ENCODE peak calls at places on chromosomes 2 and 18, in five cellular contexts. U is HCT116, H is left lung, C is psoas muscle, M is cardiac muscle cell. E is an unnamed sample. For H3K4me1, the result is how much of the 10 kb centered on the place peaks cover.

GRCh38 chr2:10331033-10331701 is 28.5 kb downstream of the HPCAL1 start:
- DNase-seq in C (peak), M (no peak), U (peak), H (peak), E (no peak)

GRCh38 chr2:24919977-24920812 is at the start of gene ADCY3:
- DNase-seq in C (peak), U (no peak), H (peak), M (peak), E (no peak)

GRCh38 chr2:190695739-190696138 is 46.9 kb downstream of the NAB1 start:
- DNase-seq in H (no peak), C (no peak), U (no peak), M (peak), E (no peak)

GRCh38 chr2:205655775-205656425 is 26.4 kb upstream of the NRP2 start:
- DNase-seq in U (no peak), C (no peak), H (no peak), M (no peak), E (no peak)

GRCh38 chr2:239765076-239765845 is 259.9 kb downstream of the NDUFA10 start:
- DNase-seq in H (no peak), M (no peak), U (no peak), C (no peak), E (no peak)

GRCh38 chr2:157438907-157439791 is 4.7 kb downstream of the CYTIP start:
- DNase-seq in U (no peak), H (no peak), C (no peak), M (peak), E (no peak)

GRCh38 chr2:220885593-220885992 is 686.5 kb downstream of the EPHA4 start:
- DNase-seq in M (no peak), U (no peak), H (no peak), C (no peak), E (no peak)

GRCh38 chr2:234411793-234412192 is 85.1 kb downstream of the ARL4C start:
- DNase-seq in M (no peak), H (no peak), C (no peak), U (no peak), E (no peak)

GRCh38 chr18:3429121-3429520 is 20.9 kb upstream of the TGIF1 start:
- DNase-seq in C (no peak), U (no peak), H (no peak), M (no peak), E (no peak)

GRCh38 chr18:52002600-52002999 is 337.4 kb upstream of the DCC start:
- DNase-seq in M (no peak), U (no peak), C (no peak), H (no peak), E (no peak)

GRCh38 chr18:51998711-51999110 is 341.3 kb upstream of the DCC start:
- DNase-seq in M (no peak), U (no peak), C (no peak), H (no peak), E (no peak)

GRCh38 chr18:52000435-52000834 is 339.6 kb upstream of the DCC start:
- DNase-seq in C (no peak), M (no peak), U (no peak), H (no peak), E (no peak)

GRCh38 chr18:52001106-52001505 is 338.9 kb upstream of the DCC start:
- DNase-seq in H (no peak), C (no peak), U (no peak), M (no peak), E (no peak)

GRCh38 chr18:51997129-51997528 is 342.9 kb upstream of the DCC start:
- DNase-seq in M (no peak), C (no peak), H (no peak), U (no peak), E (no peak)
- H3K4me3 ChIP-seq in M (no peak), C (no peak), H (no peak), U (no peak), E (no peak)

GRCh38 chr2:134676960-134677359 is 41.8 kb downstream of the TMEM163 start:
- DNase-seq in U (no peak), H (no peak), C (no peak), M (peak), E (no peak)
- H3K4me1 ChIP-seq in U (under half), H (under half), C (under half), M (half or more), E (under half)

DNA sequence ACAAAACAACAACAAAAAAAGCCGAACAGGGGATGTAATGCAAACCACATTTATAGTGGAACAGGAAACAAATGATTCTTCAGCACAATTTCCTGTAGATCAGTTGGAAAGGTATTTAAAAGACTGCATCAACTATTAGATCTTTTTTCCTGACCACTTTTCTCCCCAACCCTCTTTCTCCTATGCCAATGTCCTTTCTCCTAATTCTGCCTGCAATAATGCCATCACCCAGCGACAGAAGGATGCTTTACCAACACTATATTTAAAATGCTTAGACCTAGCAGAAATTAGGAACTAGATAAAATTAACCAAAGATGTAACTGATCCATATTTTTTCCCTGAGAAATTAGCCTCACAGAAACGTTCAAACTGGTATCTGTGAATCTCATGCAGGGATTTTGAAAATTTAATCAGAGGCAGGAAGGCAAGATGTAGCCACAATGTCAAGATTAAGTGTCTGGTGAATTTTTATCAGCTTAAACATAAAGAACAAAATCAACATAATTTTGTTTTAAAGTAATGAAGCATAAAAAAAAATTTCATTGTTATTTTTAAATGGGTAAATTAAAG is 271.3 kb downstream of the TCF4 start:
- DNase-seq in M (no peak), U (no peak), H (no peak), C (no peak), E (no peak)
- H3K27ac ChIP-seq in M (no peak), U (no peak), H (no peak), C (peak), E (no peak)

GRCh38 chr2:73072416-73072815 is 904 bp upstream of the SFXN5 start:
- DNase-seq in C (no peak), H (no peak), U (no peak), M (no peak), E (no peak)
- H3K4me3 ChIP-seq in C (peak), H (no peak), U (peak), M (no peak), E (peak)

DNA sequence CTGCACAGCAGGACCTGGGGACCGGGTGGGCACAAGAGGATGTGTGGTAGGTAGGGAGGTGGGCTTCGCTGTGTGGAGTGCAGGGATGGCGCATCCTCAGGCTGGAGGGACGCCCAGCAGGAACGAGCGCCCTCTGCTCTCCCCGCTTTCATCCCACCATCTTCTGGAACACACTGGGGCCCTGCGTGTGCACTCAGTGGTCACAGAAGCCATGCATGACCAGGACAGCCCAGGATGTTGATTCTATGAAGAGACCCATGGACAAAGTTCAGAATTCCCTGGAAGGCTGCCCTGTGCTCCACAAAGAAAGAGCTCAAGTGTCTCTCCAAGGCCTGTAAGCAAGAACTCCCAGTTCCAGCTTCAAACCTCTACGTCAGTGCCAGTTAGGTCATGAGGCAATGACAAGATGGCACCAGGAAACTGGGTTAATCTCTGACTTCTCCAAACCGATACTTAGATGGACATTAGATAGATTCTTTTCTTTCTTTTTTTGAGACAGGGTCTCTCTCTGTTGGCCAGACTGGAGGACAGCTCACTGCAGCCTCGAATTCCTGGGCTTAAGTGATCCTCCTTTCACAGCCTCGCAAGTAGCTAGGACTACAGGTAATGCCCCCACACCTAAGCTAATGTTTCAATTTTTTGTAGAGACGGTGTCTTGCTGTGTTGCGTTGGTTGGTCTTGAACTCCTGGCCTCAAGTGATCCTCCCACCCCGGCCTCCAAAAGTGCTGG is 3.4 kb downstream of the SLC66A2 start:
- DNase-seq in C (no peak), M (no peak), U (no peak), H (peak), E (no peak)
- H3K4me1 ChIP-seq in C (under half), M (under half), U (under half), H (under half), E (under half)